ENCODE peak calls at places on chromosomes 5 and 9, in ten cellular contexts. U, S, R, L, J, Z, Y, O, Q and F are unnamed samples.

GRCh38 chr5:132272341-132273210 is 15.1 kb downstream of the PDLIM4 start:
- DNase-seq in Z (peak), U (peak), L (peak), R (peak), J (peak), S (no peak), O (peak), Q (peak), Y (peak), F (peak)

GRCh38 chr5:8864053-8864452 is 681.8 kb downstream of the SEMA5A start:
- DNase-seq in Z (no peak), L (peak), R (peak), Y (peak), U (no peak), O (peak), Q (no peak), J (no peak), S (no peak), F (peak)

GRCh38 chr5:7330141-7330712 is 65.7 kb upstream of the ADCY2 start:
- DNase-seq in L (no peak), S (no peak), Q (no peak), J (no peak), Y (no peak), O (no peak), Z (no peak), U (no peak), R (peak), F (no peak)

GRCh38 chr5:150527038-150527437 is 19.1 kb downstream of the NDST1 start:
- DNase-seq in J (no peak), R (no peak), Q (no peak), Z (no peak), S (no peak), O (no peak), U (no peak), L (no peak), Y (no peak), F (peak)

GRCh38 chr9:129835860-129836223 is 584 bp downstream of the USP20 start:
- DNase-seq in L (no peak), R (no peak), U (no peak), S (no peak), O (no peak), Q (no peak), Z (no peak), J (no peak), Y (no peak), F (no peak)

GRCh38 chr9:116349684-116350083 is 196.1 kb downstream of the PAPPA start:
- DNase-seq in R (no peak), Z (no peak), J (no peak), Y (no peak), S (no peak), U (no peak), O (no peak), Q (no peak), L (no peak), F (no peak)

GRCh38 chr5:10452768-10453331 is 11.2 kb downstream of the ROPN1L start:
- DNase-seq in Z (no peak), U (no peak), S (peak), Y (peak), L (peak), R (peak), Q (peak), J (no peak), O (peak), F (peak)

GRCh38 chr9:89616411-89616810 is 11.6 kb downstream of the GADD45G start:
- DNase-seq in O (no peak), L (no peak), S (no peak), Z (no peak), U (no peak), R (no peak), Q (no peak), Y (no peak), J (no peak), F (no peak)

GRCh38 chr5:123035950-123036390 is 555 bp downstream of the PPIC start:
- DNase-seq in R (peak), L (peak), S (no peak), Q (peak), Z (peak), J (peak), Y (peak), U (no peak), O (peak), F (no peak)

GRCh38 chr9:105690742-105691141 is 3.6 kb upstream of the TMEM38B start:
- DNase-seq in S (no peak), Q (no peak), J (no peak), U (no peak), R (peak), Z (no peak), Y (peak), O (no peak), L (peak), F (no peak)

GRCh38 chr9:42388846-42389245 is 205.4 kb downstream of the SPATA31A6 start:
- DNase-seq in Q (no peak), L (no peak), R (no peak), J (no peak), Y (no peak), Z (no peak), S (no peak), O (peak), U (no peak), F (no peak)

GRCh38 chr5:91928751-91929521 is 545.8 kb upstream of the ARRDC3 start:
- DNase-seq in O (peak), Y (peak), Z (no peak), U (no peak), J (no peak), R (peak), L (peak), S (no peak), Q (peak), F (peak)

GRCh38 chr5:42491699-42492098 is 68.5 kb downstream of the GHR start:
- DNase-seq in L (no peak), J (no peak), Y (no peak), R (no peak), S (no peak), U (no peak), Q (no peak), Z (no peak), O (peak), F (no peak)
- H3K4me3 ChIP-seq in L (no peak), J (no peak), Y (no peak), R (no peak), S (no peak), U (no peak), Q (no peak), Z (no peak), O (no peak), F (no peak)

GRCh38 chr9:134650431-134651190 is 9.0 kb downstream of the COL5A1 start:
- DNase-seq in O (peak), Y (no peak), R (no peak), L (no peak), J (peak), S (no peak), Q (no peak), Z (peak), U (no peak), F (no peak)

GRCh38 chr9:134645607-134646365 is 4.2 kb downstream of the COL5A1 start:
- DNase-seq in L (no peak), Z (no peak), Y (no peak), Q (no peak), U (no peak), R (no peak), J (no peak), O (no peak), S (no peak), F (no peak)

GRCh38 chr9:134651226-134651905 is 9.8 kb downstream of the COL5A1 start:
- DNase-seq in L (no peak), J (peak), S (no peak), U (no peak), Z (no peak), O (peak), Y (no peak), R (no peak), Q (no peak), F (no peak)

GRCh38 chr9:134647359-134648115 is 5.9 kb downstream of the COL5A1 start:
- DNase-seq in O (peak), Y (no peak), U (no peak), Q (no peak), S (no peak), R (no peak), Z (peak), J (no peak), L (no peak), F (no peak)

DNA sequence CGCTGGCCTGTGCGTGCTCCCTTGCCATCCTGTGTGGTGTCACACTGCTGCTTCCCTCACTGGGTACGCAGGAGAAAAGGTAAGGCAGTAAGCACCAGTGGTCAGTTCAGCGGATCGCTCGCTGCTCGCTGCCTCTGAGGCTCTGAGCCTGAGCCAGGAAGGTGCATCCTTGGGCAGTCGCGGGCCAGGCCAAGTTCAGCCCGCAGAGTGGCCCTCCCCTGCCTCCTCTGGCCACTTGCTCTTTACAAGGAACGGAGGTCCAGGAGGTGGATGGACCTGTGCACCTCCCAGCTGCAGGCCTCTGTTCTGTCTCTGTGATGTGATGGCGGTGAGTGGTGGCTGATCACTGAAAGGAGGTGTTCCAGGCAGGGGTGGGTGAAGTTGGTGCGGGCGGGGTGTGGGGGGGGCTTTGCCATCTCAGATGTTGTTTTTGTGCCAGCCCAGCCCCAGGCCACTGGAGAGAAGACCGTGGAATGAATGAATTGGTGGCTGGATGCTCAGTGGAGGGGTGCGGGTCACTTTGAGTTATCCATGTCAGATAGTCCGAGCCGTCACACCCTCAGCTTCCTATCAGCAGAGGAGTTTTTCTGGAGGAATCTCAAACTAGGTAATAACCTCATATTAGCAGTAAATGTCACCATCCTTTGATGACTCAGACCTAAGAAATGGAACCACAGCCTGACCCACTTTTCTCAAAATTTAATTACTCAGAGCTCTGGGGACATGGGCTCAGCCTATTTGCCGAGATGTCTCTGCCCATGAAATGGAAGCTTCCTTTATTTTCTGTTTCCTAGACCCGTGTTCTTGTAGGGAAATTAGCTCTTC is 7.3 kb downstream of the COL5A1 start:
- DNase-seq in S (no peak), O (no peak), R (peak), Q (peak), Z (peak), Y (peak), J (peak), L (no peak), U (no peak), F (no peak)
- H3K4me3 ChIP-seq in S (no peak), O (no peak), R (peak), Q (no peak), Z (no peak), Y (no peak), J (no peak), L (no peak), U (no peak), F (no peak)

DNA sequence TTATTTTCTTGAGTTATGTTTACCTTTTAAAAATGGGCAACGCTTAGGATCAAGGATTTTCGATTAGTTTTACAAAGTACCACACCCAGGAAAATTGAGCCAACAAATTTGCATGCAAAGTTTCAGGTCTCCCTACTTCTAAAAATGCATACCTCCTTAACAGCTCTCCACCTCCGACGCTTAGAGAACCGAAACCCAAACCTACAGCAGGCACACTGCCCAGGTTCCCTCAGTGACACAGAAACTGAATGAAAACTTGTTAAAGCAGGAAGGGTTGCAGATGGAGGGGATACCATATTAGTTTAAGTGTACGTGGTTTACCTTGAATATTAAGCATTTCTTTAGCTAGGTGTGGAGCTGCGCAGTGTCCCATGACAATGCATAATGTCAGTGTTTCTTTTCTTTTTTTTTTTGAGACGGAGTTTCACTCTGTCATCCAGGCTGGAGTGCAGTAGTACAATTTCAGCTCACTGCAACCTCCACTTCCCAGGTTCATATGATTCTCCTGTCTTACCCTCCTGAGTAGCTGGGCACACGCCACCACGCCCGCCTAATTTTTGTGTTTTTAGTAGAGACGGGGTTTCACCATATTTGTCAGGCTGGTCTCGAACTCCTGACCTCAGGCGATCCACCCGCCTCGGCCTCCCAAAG is 1.6 kb upstream of the SUB1 start:
- DNase-seq in U (no peak), O (no peak), Z (no peak), R (no peak), Q (no peak), S (no peak), L (no peak), Y (no peak), J (no peak), F (no peak)
- H3K4me3 ChIP-seq in U (no peak), O (no peak), Z (no peak), R (no peak), Q (no peak), S (no peak), L (no peak), Y (no peak), J (no peak), F (no peak)

DNA sequence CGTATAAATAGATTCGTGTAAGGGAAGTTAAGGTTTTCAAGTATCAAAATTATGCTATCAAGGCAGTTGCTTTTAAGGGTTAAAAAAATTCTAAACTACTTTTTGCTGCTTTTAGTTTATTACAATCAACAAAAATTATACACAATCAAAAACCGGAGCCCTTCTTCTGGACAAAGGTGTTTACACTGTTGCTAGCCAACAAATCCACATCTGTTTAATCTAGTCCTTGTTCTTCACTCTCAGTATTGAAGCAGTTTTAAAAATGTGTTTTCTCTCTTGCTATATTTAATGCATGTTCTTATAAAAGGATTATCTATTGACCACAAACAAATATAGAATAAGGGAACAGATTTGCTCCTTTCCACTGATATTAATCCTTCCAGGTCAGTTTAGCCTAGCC is 2.5 kb downstream of the FEM1C start:
- DNase-seq in U (no peak), R (peak), Q (no peak), O (no peak), Y (peak), J (no peak), L (no peak), S (no peak), Z (no peak), F (no peak)
- H3K4me3 ChIP-seq in U (no peak), R (peak), Q (peak), O (no peak), Y (peak), J (peak), L (peak), S (peak), Z (peak), F (no peak)

GRCh38 chr9:137423001-137423809 is at the start of the genes EXD3 and NOXA1:
- DNase-seq in S (peak), R (peak), U (peak), J (peak), Y (peak), O (peak), Z (peak), L (peak), Q (peak), F (no peak)
- H3K4me3 ChIP-seq in S (peak), R (peak), U (peak), J (peak), Y (peak), O (peak), Z (peak), L (peak), Q (peak), F (no peak)

GRCh38 chr9:72139233-72139632 is 10.0 kb upstream of the GDA start:
- DNase-seq in S (no peak), Y (no peak), J (no peak), O (no peak), R (no peak), L (no peak), Q (no peak), Z (no peak), U (no peak), F (no peak)

GRCh38 chr9:72137697-72138365 is 11.4 kb upstream of the GDA start:
- DNase-seq in O (no peak), J (no peak), Z (no peak), U (no peak), S (no peak), Y (no peak), R (no peak), L (no peak), Q (no peak), F (no peak)

GRCh38 chr9:72145093-72145492 is 4.1 kb upstream of the GDA start:
- DNase-seq in S (no peak), R (peak), Y (no peak), U (no peak), Q (no peak), L (no peak), O (no peak), J (no peak), Z (no peak), F (no peak)

GRCh38 chr9:72140582-72140981 is 8.7 kb upstream of the GDA start:
- DNase-seq in Z (no peak), U (no peak), O (no peak), Q (no peak), S (no peak), Y (no peak), J (no peak), L (peak), R (no peak), F (no peak)

DNA sequence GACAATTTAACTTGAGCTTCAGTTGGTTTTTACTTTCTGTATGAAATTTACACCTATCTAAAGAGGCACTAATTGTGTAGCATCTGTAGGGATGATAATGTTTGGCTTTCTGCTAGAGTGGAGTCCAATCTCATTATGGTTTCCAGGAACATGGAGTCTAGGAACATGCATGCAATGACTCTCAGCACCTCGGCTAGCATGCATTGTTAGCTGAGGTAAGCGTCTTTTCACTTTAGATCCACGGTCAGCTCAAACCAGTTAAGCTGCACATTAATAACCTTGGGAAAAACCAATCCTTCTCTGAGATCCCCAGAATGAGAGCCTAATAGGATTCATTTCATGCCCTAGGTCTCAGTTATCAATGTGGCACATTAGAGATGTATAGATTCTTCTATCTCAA is 7.8 kb upstream of the GDA start:
- DNase-seq in S (no peak), J (no peak), Z (no peak), O (no peak), U (no peak), R (no peak), Y (no peak), Q (no peak), L (no peak), F (no peak)
- H3K4me3 ChIP-seq in S (no peak), J (no peak), Z (no peak), O (no peak), U (no peak), R (no peak), Y (no peak), Q (no peak), L (no peak), F (no peak)

GRCh38 chr9:37056086-37056485 is 22.0 kb upstream of the PAX5 start:
- DNase-seq in U (no peak), Q (no peak), S (no peak), O (no peak), R (no peak), L (no peak), Z (no peak), Y (no peak), J (no peak), F (no peak)

GRCh38 chr9:37054513-37054776 is 20.4 kb upstream of the PAX5 start:
- DNase-seq in U (no peak), S (no peak), O (no peak), J (no peak), L (no peak), Y (no peak), Q (no peak), R (no peak), Z (no peak), F (no peak)

GRCh38 chr9:37056521-37056920 is 22.5 kb upstream of the PAX5 start:
- DNase-seq in Z (no peak), Y (no peak), U (no peak), R (no peak), L (no peak), S (no peak), Q (no peak), O (no peak), J (no peak), F (no peak)

GRCh38 chr9:37053684-37054512 is 19.8 kb upstream of the PAX5 start:
- DNase-seq in U (no peak), S (no peak), Q (no peak), Y (no peak), R (no peak), J (no peak), O (no peak), Z (no peak), L (no peak), F (no peak)
- H3K4me3 ChIP-seq in U (no peak), S (no peak), Q (no peak), Y (no peak), R (no peak), J (no peak), O (no peak), Z (no peak), L (no peak), F (no peak)

DNA sequence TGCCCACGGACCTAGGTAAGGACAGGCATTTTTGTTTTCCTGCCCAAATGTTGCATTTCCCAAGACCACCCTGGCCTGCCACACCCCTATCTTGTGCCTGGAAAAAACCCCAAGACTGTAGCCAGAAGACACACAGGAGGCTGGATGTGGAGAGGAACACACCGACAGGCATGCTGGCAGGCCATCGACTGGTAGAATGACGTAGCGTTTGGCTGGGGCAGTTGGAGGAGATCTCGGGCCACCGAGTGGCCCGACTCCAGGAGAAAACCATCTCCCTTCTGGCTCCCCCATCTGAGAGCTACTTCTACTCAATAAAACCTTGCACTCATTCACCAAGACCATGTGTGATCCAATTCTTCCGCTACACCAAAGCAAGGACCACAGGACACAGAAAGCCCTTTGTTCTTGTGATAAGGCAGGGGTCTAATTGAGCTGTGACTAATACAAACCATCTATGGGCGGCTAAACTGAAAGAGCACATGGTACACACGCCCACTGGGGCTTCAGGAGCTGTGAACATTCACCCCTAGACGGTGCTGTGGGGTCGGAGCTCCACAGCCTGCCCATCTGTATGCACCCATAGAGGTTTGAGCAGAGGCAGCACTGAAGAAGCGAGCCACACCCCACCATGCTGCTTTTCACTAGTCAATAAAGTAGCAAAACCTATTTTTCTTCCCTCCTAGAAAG is 38.9 kb upstream of the N4BP3 start:
- DNase-seq in O (no peak), S (no peak), Q (peak), J (no peak), U (no peak), Z (no peak), Y (peak), L (no peak), R (peak), F (no peak)
- H3K4me3 ChIP-seq in O (no peak), S (no peak), Q (no peak), J (no peak), U (no peak), Z (no peak), Y (no peak), L (no peak), R (no peak), F (no peak)

GRCh38 chr5:173352366-173353069 is 24.3 kb upstream of the STC2 start:
- DNase-seq in L (no peak), Y (no peak), R (no peak), U (no peak), J (no peak), O (no peak), S (no peak), Q (no peak), Z (no peak), F (no peak)
- H3K4me3 ChIP-seq in L (no peak), Y (no peak), R (no peak), U (no peak), J (no peak), O (no peak), S (no peak), Q (no peak), Z (no peak), F (no peak)